ENCODE peak calls at places on chromosomes 13 and 19, in nine cellular contexts. V, O, D, X, N, M, Q, J and C are unnamed samples.

GRCh38 chr19:53870485-53870844 is 2.8 kb downstream of the MYADM start:
- DNase-seq in O (peak), Q (no peak), M (no peak), D (no peak), J (no peak), X (no peak), N (no peak), V (no peak), C (no peak)

GRCh38 chr19:33401683-33402420 is 28.3 kb downstream of the CEBPG start:
- DNase-seq in Q (no peak), O (no peak), D (no peak), M (no peak), J (no peak), N (peak), V (no peak), X (no peak), C (no peak)

GRCh38 chr19:50222691-50223438 is 19.4 kb downstream of the MYH14 start:
- DNase-seq in V (no peak), J (no peak), N (no peak), Q (no peak), M (no peak), X (no peak), D (no peak), O (no peak), C (no peak)

GRCh38 chr19:11624064-11624463 is 26.8 kb downstream of the ZNF627 start:
- DNase-seq in X (no peak), Q (no peak), M (peak), D (no peak), N (no peak), J (no peak), V (peak), O (no peak), C (no peak)

GRCh38 chr13:99656843-99657506 is 155.7 kb downstream of the TM9SF2 start:
- DNase-seq in Q (no peak), X (no peak), O (peak), M (no peak), D (no peak), V (peak), J (no peak), N (no peak), C (no peak)

GRCh38 chr13:33340631-33341030 is 55.1 kb upstream of the STARD13 start:
- DNase-seq in O (no peak), Q (no peak), X (no peak), V (no peak), N (no peak), D (no peak), J (no peak), M (peak), C (no peak)

GRCh38 chr13:50389726-50390125 is 374.5 kb downstream of the KCNRG start:
- DNase-seq in J (no peak), O (no peak), D (no peak), V (no peak), M (no peak), X (no peak), Q (peak), N (no peak), C (peak)

GRCh38 chr13:61918841-61919240 is 503.2 kb upstream of the PCDH20 start:
- DNase-seq in V (no peak), J (no peak), M (no peak), Q (no peak), N (no peak), D (no peak), X (no peak), O (no peak), C (no peak)

GRCh38 chr19:35266904-35267817 is 1.6 kb upstream of the USF2 start:
- DNase-seq in Q (peak), D (peak), N (peak), O (peak), M (peak), X (no peak), V (no peak), J (peak), C (peak)